ENCODE peak calls at places on chromosome 18, in four cellular contexts. U, Z, B and J are unnamed samples.

GRCh38 chr18:30568333-30568732 is 474.2 kb downstream of the DSC3 start:
- DNase-seq in U (no peak), B (no peak), Z (peak; percentile 57), J (no peak)

GRCh38 chr18:25291150-25291549 is 60.8 kb downstream of the ZNF521 start:
- DNase-seq in B (no peak), U (no peak), Z (no peak), J (no peak)

GRCh38 chr18:13266208-13267100 is 47.9 kb downstream of the LDLRAD4 start:
- DNase-seq in U (no peak), B (no peak), Z (no peak), J (no peak)

GRCh38 chr18:13308369-13308768 is 89.8 kb downstream of the LDLRAD4 start:
- DNase-seq in Z (no peak), U (no peak), B (no peak), J (no peak)

GRCh38 chr18:59699061-59699460 is 1.8 kb upstream of the CCBE1 start:
- DNase-seq in Z (no peak), B (no peak), U (no peak), J (no peak)

GRCh38 chr18:78685250-78685979 is 294.2 kb upstream of the SALL3 start:
- DNase-seq in U (no peak), B (no peak), Z (no peak), J (no peak)

GRCh38 chr18:69177702-69178101 is 223.0 kb upstream of the DOK6 start:
- DNase-seq in B (no peak), Z (no peak), U (no peak), J (no peak)

GRCh38 chr18:57518533-57518932 is 68.0 kb downstream of the FECH start:
- DNase-seq in Z (no peak), U (no peak), B (no peak), J (no peak)

GRCh38 chr18:75280427-75281280 is 70.1 kb downstream of the TSHZ1 start:
- DNase-seq in Z (no peak), U (no peak), B (no peak), J (no peak)

GRCh38 chr18:58639751-58640427 is 11.0 kb upstream of the ALPK2 start:
- DNase-seq in Z (no peak), U (peak; percentile 24), B (no peak), J (no peak)
- TF ChIP-seq POLR2AphosphoS5 in Z (no peak), U (no peak), B (no peak), J (no peak)

GRCh38 chr18:79899609-79900435 is 51.6 kb downstream of the SLC66A2 start:
- DNase-seq in B (no peak), U (no peak), Z (no peak), J (no peak)

GRCh38 chr18:79902075-79902474 is 49.4 kb downstream of the SLC66A2 start:
- DNase-seq in Z (no peak), B (no peak), U (no peak), J (peak; percentile 3)

GRCh38 chr18:79902640-79903039 is 48.8 kb downstream of the SLC66A2 start:
- DNase-seq in U (no peak), B (no peak), Z (no peak), J (peak; percentile 5)

GRCh38 chr18:79901665-79902064 is 49.8 kb downstream of the SLC66A2 start:
- DNase-seq in U (no peak), Z (no peak), B (no peak), J (peak; percentile 13)

GRCh38 chr18:79900610-79901570 is 50.6 kb downstream of the SLC66A2 start:
- DNase-seq in U (no peak), Z (no peak), B (no peak), J (peak; percentile 12)
- TF ChIP-seq SPI1 in U (no peak), Z (no peak), B (no peak), J (no peak)

DNA sequence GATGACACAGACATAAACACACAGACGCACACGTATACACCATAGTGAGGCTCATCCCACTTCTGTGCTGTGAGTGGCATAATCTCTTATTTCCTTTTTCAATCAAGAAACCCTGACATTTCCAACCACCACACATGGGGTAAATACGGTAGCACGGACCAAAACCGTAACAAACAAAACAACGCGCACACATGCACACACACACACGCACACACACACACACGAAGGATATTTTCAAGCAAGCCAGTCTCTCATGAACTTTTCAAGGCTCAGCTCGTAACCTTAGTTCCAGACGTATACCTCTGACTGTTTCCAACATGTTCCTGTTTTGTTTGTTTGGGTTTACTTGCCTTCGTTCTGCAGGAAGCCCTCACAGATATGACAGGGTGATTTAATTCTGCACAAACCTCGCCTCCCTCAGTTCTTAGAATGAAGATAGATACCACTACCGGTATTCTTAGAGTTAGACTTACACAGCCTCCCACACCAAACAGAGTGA is 119.8 kb downstream of the BCL2 start:
- DNase-seq in U (no peak), B (no peak), Z (peak; percentile 6), J (no peak)
- TF ChIP-seq POLR2AphosphoS5 in U (no peak), B (peak; percentile 7), Z (no peak), J (no peak)

GRCh38 chr18:6266212-6266611 is 148.5 kb downstream of the L3MBTL4 start:
- DNase-seq in B (no peak), U (no peak), Z (no peak), J (no peak)

GRCh38 chr18:6269933-6270332 is 144.8 kb downstream of the L3MBTL4 start:
- DNase-seq in Z (no peak), B (no peak), U (no peak), J (no peak)

GRCh38 chr18:6271585-6271984 is 143.1 kb downstream of the L3MBTL4 start:
- DNase-seq in Z (no peak), B (no peak), U (no peak), J (no peak)

DNA sequence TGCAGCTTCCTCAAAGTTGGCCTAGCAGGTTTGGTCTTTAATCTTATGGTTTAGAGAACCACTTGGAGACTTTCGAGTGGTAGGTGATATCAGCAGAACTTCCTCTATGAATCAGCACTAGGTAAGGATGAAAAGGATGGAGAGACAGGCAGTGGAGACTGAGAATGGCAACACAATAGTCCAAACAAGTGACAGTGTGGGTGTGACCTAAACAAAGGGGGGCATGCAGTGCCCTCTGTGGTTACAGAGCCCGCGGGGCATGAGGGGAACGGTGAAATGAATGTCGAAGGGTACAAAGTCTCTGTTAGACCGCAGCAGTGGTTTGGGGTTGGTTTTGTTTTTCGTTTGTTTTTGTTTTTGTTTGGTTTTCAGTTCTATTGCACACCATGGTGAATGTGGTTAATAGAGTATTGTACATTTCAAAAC is 143.9 kb downstream of the L3MBTL4 start:
- DNase-seq in B (peak; percentile 67), U (no peak), Z (no peak), J (no peak)
- TF ChIP-seq SPI1 in B (no peak), U (no peak), Z (no peak), J (no peak)

DNA sequence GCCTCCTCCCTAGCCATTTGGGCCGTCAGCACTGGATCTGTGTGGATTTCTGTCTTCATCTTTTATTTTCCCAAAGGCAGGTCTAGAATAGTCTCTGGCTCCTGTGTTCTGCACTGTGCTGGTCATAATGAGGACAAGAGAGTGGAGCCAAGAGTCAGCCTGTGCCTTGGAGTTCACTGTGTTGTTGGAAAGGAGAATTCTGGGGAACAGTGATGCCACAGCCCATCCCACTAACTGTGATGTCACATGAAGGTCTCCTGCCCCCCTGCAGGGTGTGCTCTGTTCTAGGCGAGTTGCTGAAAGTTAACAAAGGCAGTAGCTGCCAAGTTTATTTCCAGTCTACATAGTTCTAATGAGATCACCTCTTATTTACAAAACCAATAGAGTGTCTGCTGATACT is 248.5 kb downstream of the TPGS2 start:
- DNase-seq in Z (no peak), B (no peak), U (no peak), J (no peak)
- TF ChIP-seq POLR2AphosphoS5 in Z (no peak), B (no peak), U (no peak), J (no peak)

GRCh38 chr18:10316778-10317177 is 137.7 kb upstream of the APCDD1 start:
- DNase-seq in Z (no peak), U (no peak), B (no peak), J (no peak)

GRCh38 chr18:10314111-10314510 is 140.3 kb upstream of the APCDD1 start:
- DNase-seq in U (no peak), Z (no peak), B (no peak), J (no peak)

GRCh38 chr18:10313016-10313342 is 141.5 kb upstream of the APCDD1 start:
- DNase-seq in Z (no peak), B (no peak), U (no peak), J (no peak)

GRCh38 chr18:10315542-10315941 is 138.9 kb upstream of the APCDD1 start:
- DNase-seq in U (no peak), Z (no peak), B (no peak), J (no peak)

GRCh38 chr18:10312316-10313015 is 142.0 kb upstream of the APCDD1 start:
- DNase-seq in U (no peak), B (no peak), Z (no peak), J (no peak)
- TF ChIP-seq SPI1 in U (no peak), B (no peak), Z (no peak), J (no peak)

DNA sequence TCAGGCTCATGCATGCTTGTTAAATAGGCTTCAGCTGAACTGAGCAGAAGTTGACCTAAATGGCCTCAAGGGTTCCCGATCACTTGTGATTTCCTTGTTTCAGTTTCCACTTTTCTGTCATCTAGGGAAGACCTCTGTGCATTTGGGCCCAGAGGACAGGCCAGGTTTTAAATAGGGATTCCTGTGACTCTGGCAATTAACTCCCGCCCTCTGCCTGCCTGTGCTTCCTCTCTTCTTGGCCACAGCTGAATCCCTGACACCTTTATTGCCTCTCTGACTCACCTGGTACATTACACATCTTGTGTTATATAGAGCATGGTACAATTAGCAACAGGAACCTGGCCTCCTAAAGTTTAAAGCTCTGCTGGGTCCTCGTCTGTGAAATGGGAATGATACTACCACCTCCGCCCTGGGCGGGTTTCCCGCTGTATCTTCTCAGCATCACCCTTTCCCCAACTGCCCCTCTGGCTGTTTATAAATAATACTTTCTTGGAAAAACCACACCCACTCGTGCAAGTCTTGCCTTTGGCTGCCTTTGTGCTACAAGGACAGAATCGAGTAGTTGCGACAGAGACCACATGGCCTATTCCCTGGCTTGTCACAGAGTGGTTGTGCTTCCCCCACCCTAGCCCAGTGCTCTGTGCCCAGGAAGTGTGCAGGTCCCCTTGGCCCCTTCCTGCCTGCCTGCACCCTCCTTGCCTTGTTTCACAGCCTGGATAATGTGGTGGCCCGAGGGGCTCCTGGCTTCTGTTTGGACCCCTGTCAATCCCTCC is 8.0 kb downstream of the CABLES1 start:
- DNase-seq in B (no peak), U (peak; percentile 71), Z (no peak), J (no peak)
- TF ChIP-seq POLR2AphosphoS5 in B (no peak), U (peak; percentile 70), Z (no peak), J (no peak)

GRCh38 chr18:74153377-74153776 is 5.1 kb downstream of the TIMM21 start:
- DNase-seq in B (no peak), Z (no peak), U (no peak), J (no peak)
- TF ChIP-seq SPI1 in B (no peak), Z (no peak), U (no peak), J (no peak)

DNA sequence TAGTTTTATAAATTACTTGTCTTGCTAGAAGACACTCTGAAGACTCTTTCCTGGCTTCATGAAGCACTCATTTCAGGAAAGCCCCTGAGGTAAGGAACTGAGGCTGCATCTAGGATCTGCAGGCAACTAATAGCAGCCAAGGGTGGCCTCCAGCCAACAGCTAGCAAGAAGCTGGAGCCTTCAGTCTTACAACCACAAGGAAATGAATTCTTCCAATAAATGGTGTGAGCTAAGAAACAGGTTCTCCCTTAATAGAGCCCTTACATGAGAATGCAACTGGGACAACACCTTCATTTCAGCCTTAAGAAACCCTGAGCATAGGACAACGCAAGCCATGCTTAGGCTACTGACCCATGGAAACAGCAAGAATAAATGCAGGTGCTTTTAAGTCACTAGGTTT is 254.6 kb upstream of the RBBP8 start:
- DNase-seq in B (no peak), Z (no peak), U (no peak), J (no peak)
- TF ChIP-seq POLR2AphosphoS5 in B (no peak), Z (no peak), U (no peak), J (no peak)